ENCODE peak calls at places on chromosomes 5 and 9, in six cellular contexts. B is effector memory CD4-positive, alpha-beta T cell; A is ovary; P is heart right ventricle; S is heart left ventricle; Z is colonic mucosa. Y is an unnamed sample.
A peak's percentile ranks its signal among the peaks of the same experiment; 100 is the strongest.

GRCh38 chr9:79302569-79302968 is 269.2 kb upstream of the TLE4 start:
- DNase-seq in B (no peak), A (no peak), P (no peak), S (no peak), Z (no peak), Y (no peak)

GRCh38 chr5:116814656-116815055 is 240.0 kb upstream of the SEMA6A start:
- DNase-seq in B (no peak), A (no peak), P (no peak), S (no peak), Z (no peak), Y (no peak)

GRCh38 chr9:99130069-99130468 is 25.2 kb downstream of the TGFBR1 start:
- DNase-seq in B (no peak), A (no peak), P (no peak), S (no peak), Z (no peak), Y (no peak)

GRCh38 chr9:111481885-111482636 is 2.1 kb downstream of the ECPAS start:
- DNase-seq in B (no peak), A (no peak), P (no peak), S (no peak), Z (peak; percentile 25), Y (no peak)

GRCh38 chr9:129836342-129837007 is 1.2 kb downstream of the USP20 start:
- DNase-seq in B (peak; percentile 24), A (no peak), P (no peak), S (no peak), Z (peak; percentile 32), Y (peak; percentile 64)

GRCh38 chr5:92998456-92998855 is 582.6 kb downstream of the NR2F1-AS1 start:
- DNase-seq in B (no peak), A (no peak), P (no peak), S (no peak), Z (no peak), Y (no peak)

GRCh38 chr5:39476466-39477215 is 51.9 kb upstream of the DAB2 start:
- DNase-seq in B (no peak), A (no peak), P (no peak), S (no peak), Z (no peak), Y (no peak)

GRCh38 chr9:116300360-116300759 is 146.8 kb downstream of the PAPPA start:
- DNase-seq in B (no peak), A (no peak), P (no peak), S (no peak), Z (no peak), Y (no peak)

GRCh38 chr9:136536721-136537241 is 9.1 kb downstream of the NOTCH1 start:
- DNase-seq in B (no peak), A (no peak), P (no peak), S (no peak), Z (no peak), Y (no peak)

GRCh38 chr5:170389250-170389902 is at the start of gene KCNMB1:
- DNase-seq in B (no peak), A (no peak), P (peak; percentile 33), S (peak; percentile 43), Z (no peak), Y (no peak)

GRCh38 chr5:133246376-133247144 is 194.7 kb downstream of the HSPA4 start:
- DNase-seq in B (no peak), A (no peak), P (no peak), S (no peak), Z (no peak), Y (no peak)

GRCh38 chr5:69418559-69418958 is 3.6 kb downstream of the MARVELD2 start:
- DNase-seq in B (no peak), A (no peak), P (no peak), S (no peak), Z (no peak), Y (no peak)

GRCh38 chr5:69414885-69415583 is at the start of gene MARVELD2:
- DNase-seq in B (peak; percentile 44), A (peak; percentile 37), P (peak; percentile 49), S (peak; percentile 57), Z (peak; percentile 94), Y (peak; percentile 71)

GRCh38 chr5:69416180-69416579 is 1.3 kb downstream of the MARVELD2 start:
- DNase-seq in B (no peak), A (no peak), P (no peak), S (no peak), Z (no peak), Y (no peak)

GRCh38 chr5:69415584-69415958 is 655 bp downstream of the MARVELD2 start:
- DNase-seq in B (no peak), A (no peak), P (no peak), S (no peak), Z (peak; percentile 53), Y (no peak)

GRCh38 chr5:69416699-69417098 is 1.8 kb downstream of the MARVELD2 start:
- DNase-seq in B (no peak), A (no peak), P (no peak), S (no peak), Z (no peak), Y (no peak)
- H3K4me3 ChIP-seq in B (no peak overlapping the region), A (no peak overlapping the region), P (no peak overlapping the region), S (no peak overlapping the region), Z (peak overlapping the region; percentile 70), Y (no peak overlapping the region)

GRCh38 chr5:112649882-112650281 is 87.8 kb upstream of the APC start:
- DNase-seq in B (no peak), A (no peak), P (no peak), S (no peak), Z (peak; percentile 82), Y (no peak)
- H3K27ac ChIP-seq in B (no peak overlapping the region), A (no peak overlapping the region), P (no peak overlapping the region), S (no peak overlapping the region), Z (peak overlapping the region; percentile 6), Y (no peak overlapping the region)

DNA sequence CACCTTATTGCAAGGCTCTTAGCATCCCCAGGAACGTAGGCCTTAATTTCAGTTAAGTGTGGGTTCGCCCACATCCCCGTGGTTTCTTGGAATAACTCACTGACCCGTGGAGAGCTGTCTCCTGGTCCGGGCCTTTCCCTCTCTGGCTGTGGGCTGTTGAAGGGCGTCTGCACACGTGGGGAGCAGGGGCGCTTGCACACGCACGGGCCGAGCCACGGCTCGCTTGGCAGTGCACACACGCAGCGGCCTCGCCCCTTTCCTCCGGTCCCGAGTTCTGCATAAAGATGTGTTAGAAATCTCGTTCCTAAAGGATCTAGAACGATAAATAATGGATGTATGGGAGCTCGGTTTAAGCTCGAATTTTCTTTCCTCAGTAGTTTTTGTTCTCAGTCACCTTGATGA is 141.9 kb downstream of the PBX3 start:
- DNase-seq in B (no peak), A (peak; percentile 56), P (peak; percentile 22), S (peak; percentile 40), Z (peak; percentile 25), Y (peak; percentile 76)
- H3K4me1 ChIP-seq in B (peaks cover 9% of the 10 kb centered on the region), A (no peaks in the 10 kb centered on the region), P (peaks cover 18% of the 10 kb centered on the region), S (peaks cover 24% of the 10 kb centered on the region), Z (peaks cover under 1% of the 10 kb centered on the region), Y (no peaks in the 10 kb centered on the region)

GRCh38 chr9:115018547-115019435 is 88.4 kb upstream of the TNFSF8 start:
- DNase-seq in B (no peak), A (no peak), P (no peak), S (no peak), Z (no peak), Y (no peak)
- H3K4me3 ChIP-seq in B (no peak overlapping the region), A (no peak overlapping the region), P (no peak overlapping the region), S (no peak overlapping the region), Z (no peak overlapping the region), Y (no peak overlapping the region)

GRCh38 chr5:68535121-68535520 is 319.6 kb downstream of the PIK3R1 start:
- DNase-seq in B (no peak), A (no peak), P (no peak), S (no peak), Z (no peak), Y (no peak)
- H3K27ac ChIP-seq in B (no peak overlapping the region), A (peak overlapping the region; percentile 4), P (no peak overlapping the region), S (no peak overlapping the region), Z (no peak overlapping the region), Y (no peak overlapping the region)

DNA sequence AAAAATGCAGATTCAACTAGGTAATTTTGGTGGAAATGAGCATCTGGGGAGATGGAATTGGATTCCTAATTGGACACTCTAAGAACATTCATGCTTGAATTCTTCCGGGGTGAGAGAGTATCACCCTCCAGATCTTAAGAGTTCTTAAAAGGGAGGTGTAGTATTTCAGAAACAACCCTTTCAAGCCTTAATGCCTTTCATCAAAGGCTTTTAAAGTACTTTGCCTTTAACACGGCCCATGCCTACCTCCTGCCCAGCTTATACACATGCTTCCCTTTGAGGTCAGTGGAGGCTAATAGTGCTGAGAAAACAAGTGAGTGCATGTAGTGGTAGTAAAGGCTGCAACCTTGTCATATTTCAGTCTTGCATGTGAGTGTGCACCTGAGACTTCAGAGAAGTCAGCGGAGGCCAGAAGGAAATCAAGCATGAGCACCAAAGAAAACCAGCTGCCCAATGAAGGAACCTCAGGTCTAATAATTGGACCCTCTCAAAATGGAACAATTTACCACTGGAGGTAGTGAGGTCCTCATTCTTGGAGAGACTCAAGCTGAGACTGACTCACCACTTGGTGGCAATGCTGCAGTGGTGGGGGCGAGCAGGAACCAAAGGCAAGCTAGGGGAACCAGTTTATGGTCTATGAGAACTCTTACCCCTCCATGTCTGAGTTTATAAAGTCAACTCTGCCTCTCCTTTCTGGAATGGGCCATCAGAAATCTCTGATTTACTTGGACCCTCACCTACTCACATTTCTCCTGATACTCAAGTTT is 98.4 kb upstream of the GDNF start:
- DNase-seq in B (no peak), A (no peak), P (no peak), S (no peak), Z (no peak), Y (no peak)
- H3K4me1 ChIP-seq in B (no peaks in the 10 kb centered on the region), A (no peaks in the 10 kb centered on the region), P (no peaks in the 10 kb centered on the region), S (no peaks in the 10 kb centered on the region), Z (no peaks in the 10 kb centered on the region), Y (no peaks in the 10 kb centered on the region)

GRCh38 chr9:96025995-96026572 is 150.6 kb downstream of the ERCC6L2 start:
- DNase-seq in B (no peak), A (no peak), P (no peak), S (no peak), Z (no peak), Y (peak; percentile 48)

GRCh38 chr9:96021616-96022444 is 146.3 kb downstream of the ERCC6L2 start:
- DNase-seq in B (no peak), A (peak; percentile 50), P (no peak), S (no peak), Z (no peak), Y (peak; percentile 81)

GRCh38 chr9:96020822-96021615 is 145.5 kb downstream of the ERCC6L2 start:
- DNase-seq in B (no peak), A (peak; percentile 51), P (peak; percentile 39), S (peak; percentile 37), Z (peak; percentile 36), Y (peak; percentile 83)

GRCh38 chr9:96020300-96020821 is 144.9 kb downstream of the ERCC6L2 start:
- DNase-seq in B (no peak), A (no peak), P (no peak), S (no peak), Z (no peak), Y (no peak)

GRCh38 chr9:96022445-96023031 is 147.0 kb downstream of the ERCC6L2 start:
- DNase-seq in B (no peak), A (peak; percentile 39), P (peak; percentile 34), S (peak; percentile 40), Z (peak; percentile 53), Y (peak; percentile 88)
- H3K4me3 ChIP-seq in B (peak overlapping the region; percentile 77), A (peak overlapping the region; percentile 52), P (peak overlapping the region; percentile 80), S (peak overlapping the region; percentile 59), Z (no peak overlapping the region), Y (peak overlapping the region; percentile 87)